ENCODE peak calls at places on chromosomes 6 and 20, in nine cellular contexts. A is ascending aorta, M is right lobe of liver, S is H9, F is RWPE1, Z is HCT116, P is pancreas, J is uterus, R is K562. D is an unnamed sample.

GRCh38 chr20:54105653-54106052 is 35.3 kb upstream of the BCAS1 start:
- DNase-seq in S (no peak), R (no peak), F (peak), A (no peak), Z (no peak), P (no peak), J (no peak), M (no peak), D (peak)

GRCh38 chr20:17747431-17747846 is 47.7 kb downstream of the BANF2 start:
- DNase-seq in J (no peak), Z (peak), M (no peak), R (no peak), P (peak), S (no peak), F (peak), A (no peak), D (peak)

GRCh38 chr6:12066297-12066696 is 54.2 kb downstream of the HIVEP1 start:
- DNase-seq in R (no peak), A (no peak), Z (no peak), F (no peak), J (no peak), S (no peak), P (no peak), M (no peak), D (no peak)

GRCh38 chr20:2470051-2470431 is 548 bp downstream of the SNRPB start:
- DNase-seq in A (no peak), F (peak), P (peak), M (peak), Z (no peak), J (peak), S (no peak), R (peak), D (no peak)

GRCh38 chr6:24551139-24551538 is 56.4 kb downstream of the ALDH5A1 start:
- DNase-seq in R (no peak), J (no peak), F (no peak), A (no peak), S (no peak), M (no peak), P (no peak), Z (no peak), D (no peak)

GRCh38 chr6:46637145-46637544 is 15.5 kb downstream of the CYP39A1 start:
- DNase-seq in A (no peak), F (peak), Z (no peak), R (no peak), P (no peak), S (no peak), J (no peak), M (no peak), D (peak)

GRCh38 chr20:8935878-8936277 is 133.0 kb upstream of the PLCB4 start:
- DNase-seq in M (no peak), J (no peak), Z (no peak), F (no peak), P (no peak), R (no peak), A (no peak), S (no peak), D (no peak)

GRCh38 chr6:99282479-99283062 is 66.9 kb downstream of the FAXC start:
- DNase-seq in R (peak), M (no peak), S (no peak), A (no peak), F (peak), J (no peak), P (no peak), Z (peak), D (no peak)

GRCh38 chr6:35023601-35024000 is 117.5 kb downstream of the TCP11 start:
- DNase-seq in R (no peak), J (no peak), Z (no peak), A (no peak), F (no peak), M (no peak), S (no peak), P (no peak), D (no peak)
- H3K27ac ChIP-seq in R (no peak), J (no peak), Z (no peak), A (peak), F (no peak), M (no peak), S (peak), P (no peak), D (peak)

GRCh38 chr6:7148100-7148822 is 40.5 kb downstream of the RREB1 start:
- DNase-seq in F (peak), S (no peak), Z (no peak), J (no peak), R (no peak), P (no peak), A (no peak), M (no peak), D (peak)

GRCh38 chr6:7146079-7146828 is 38.5 kb downstream of the RREB1 start:
- DNase-seq in Z (no peak), P (peak), J (peak), F (no peak), S (no peak), R (peak), A (no peak), M (no peak), D (no peak)

GRCh38 chr6:7145269-7146078 is 37.7 kb downstream of the RREB1 start:
- DNase-seq in P (no peak), S (no peak), J (no peak), F (no peak), M (no peak), Z (no peak), A (no peak), R (no peak), D (peak)

GRCh38 chr6:7144810-7145209 is 37.0 kb downstream of the RREB1 start:
- DNase-seq in M (no peak), J (no peak), Z (no peak), S (no peak), A (no peak), F (no peak), R (no peak), P (no peak), D (no peak)

GRCh38 chr6:7147051-7147671 is 39.4 kb downstream of the RREB1 start:
- DNase-seq in Z (no peak), R (peak), P (no peak), F (no peak), M (no peak), J (no peak), S (no peak), A (no peak), D (no peak)
- H3K27ac ChIP-seq in Z (no peak), R (peak), P (peak), F (peak), M (peak), J (peak), S (no peak), A (peak), D (peak)

GRCh38 chr6:157488058-157488457 is 107.1 kb downstream of the ZDHHC14 start:
- DNase-seq in A (no peak), R (no peak), F (no peak), M (no peak), J (no peak), S (no peak), P (no peak), Z (no peak), D (no peak)
- H3K27ac ChIP-seq in A (no peak), R (peak), F (no peak), M (no peak), J (no peak), S (no peak), P (no peak), Z (no peak), D (no peak)

GRCh38 chr20:46207031-46207549 is 89.0 kb downstream of the CD40 start:
- DNase-seq in S (no peak), J (no peak), R (no peak), P (no peak), Z (no peak), A (no peak), M (no peak), F (no peak), D (no peak)
- H3K27ac ChIP-seq in S (no peak), J (no peak), R (no peak), P (no peak), Z (peak), A (no peak), M (no peak), F (no peak), D (no peak)

DNA sequence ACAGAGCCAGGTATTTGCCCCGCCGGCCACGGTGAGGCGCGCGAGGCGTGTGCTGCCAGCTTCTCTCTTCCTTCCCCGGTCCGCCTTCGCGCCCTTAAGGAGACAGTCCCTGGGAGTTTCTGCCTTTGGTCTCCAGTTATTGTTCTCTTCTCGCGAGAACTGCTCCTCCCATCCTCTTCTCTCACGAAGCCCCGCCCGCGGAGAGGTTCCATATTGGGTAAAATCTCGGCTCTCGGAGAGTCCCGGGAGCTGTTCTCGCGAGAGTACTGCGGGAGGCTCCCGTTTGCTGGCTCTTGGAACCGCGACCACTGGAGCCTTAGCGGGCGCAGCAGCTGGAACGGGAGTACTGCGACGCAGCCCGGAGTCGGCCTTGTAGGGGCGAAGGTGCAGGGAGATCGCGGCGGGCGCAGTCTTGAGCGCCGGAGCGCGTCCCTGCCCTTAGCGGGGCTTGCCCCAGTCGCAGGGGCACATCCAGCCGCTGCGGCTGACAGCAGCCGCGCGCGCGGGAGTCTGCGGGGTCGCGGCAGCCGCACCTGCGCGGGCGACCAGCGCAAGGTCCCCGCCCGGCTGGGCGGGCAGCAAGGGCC is at the start of gene MAPK14:
- DNase-seq in F (peak), S (peak), P (peak), M (peak), Z (peak), A (peak), J (peak), R (peak), D (peak)
- H3K27ac ChIP-seq in F (peak), S (no peak), P (peak), M (peak), Z (peak), A (peak), J (peak), R (peak), D (peak)

GRCh38 chr20:25407311-25408169 is at the start of gene GINS1:
- DNase-seq in A (no peak), J (peak), Z (peak), R (peak), F (peak), P (peak), M (peak), S (peak), D (peak)
- H3K27ac ChIP-seq in A (no peak), J (peak), Z (peak), R (peak), F (peak), P (no peak), M (no peak), S (peak), D (peak)

D was measured in epithelial cell of prostate.